ENCODE peak calls at places on chromosomes 4 and X, in six cellular contexts. L is HCT116, H is PC-3, Y is MM.1S, A is SK-N-SH, S is GM23248. W is an unnamed sample. For H3K4me1, the result is how much of the 10 kb centered on the place peaks cover.

GRCh38 chr4:8469550-8469949 is 29.0 kb downstream of the TRMT44 start:
- DNase-seq in A (peak), S (no peak), Y (no peak), L (no peak), H (no peak), W (no peak)

GRCh38 chr4:164904336-164904735 is 27.4 kb downstream of the APELA start:
- DNase-seq in A (no peak), L (no peak), H (no peak), Y (no peak), S (no peak), W (no peak)

GRCh38 chr4:88747351-88747750 is 49.7 kb upstream of the NAP1L5 start:
- DNase-seq in H (no peak), A (no peak), S (no peak), L (no peak), Y (no peak), W (no peak)

GRCh38 chrX:34900691-34901090 is 41.9 kb upstream of the FAM47B start:
- DNase-seq in L (no peak), H (no peak), S (peak), Y (no peak), A (no peak), W (no peak)

GRCh38 chrX:47562615-47563243 is 1.7 kb downstream of the ARAF start:
- DNase-seq in L (no peak), A (no peak), Y (no peak), H (peak), S (peak), W (peak)

GRCh38 chr4:76306882-76307669 is 543 bp downstream of the STBD1 start:
- DNase-seq in A (peak), L (no peak), S (peak), Y (peak), H (peak), W (peak)

GRCh38 chr4:158159054-158159717 is 13.6 kb downstream of the GASK1B start:
- DNase-seq in S (peak), Y (peak), H (peak), A (no peak), L (no peak), W (no peak)

GRCh38 chrX:7083468-7084396 is 63.8 kb upstream of the STS start:
- DNase-seq in Y (peak), S (peak), H (peak), L (peak), A (no peak), W (no peak)

GRCh38 chr4:7890635-7891393 is 48.8 kb downstream of the AFAP1 start:
- DNase-seq in H (peak), Y (no peak), L (no peak), S (peak), A (no peak), W (no peak)

GRCh38 chrX:154818916-154819770 is 13.9 kb upstream of the MPP1 start:
- DNase-seq in H (no peak), S (no peak), L (no peak), A (no peak), Y (no peak), W (no peak)

GRCh38 chr4:152100378-152101201 is 339.8 kb upstream of the GATB start:
- DNase-seq in S (no peak), L (peak), Y (no peak), A (no peak), H (peak), W (no peak)

GRCh38 chr4:1771555-1772305 is 21.4 kb upstream of the FGFR3 start:
- DNase-seq in Y (no peak), A (no peak), H (no peak), S (no peak), L (no peak), W (no peak)

DNA sequence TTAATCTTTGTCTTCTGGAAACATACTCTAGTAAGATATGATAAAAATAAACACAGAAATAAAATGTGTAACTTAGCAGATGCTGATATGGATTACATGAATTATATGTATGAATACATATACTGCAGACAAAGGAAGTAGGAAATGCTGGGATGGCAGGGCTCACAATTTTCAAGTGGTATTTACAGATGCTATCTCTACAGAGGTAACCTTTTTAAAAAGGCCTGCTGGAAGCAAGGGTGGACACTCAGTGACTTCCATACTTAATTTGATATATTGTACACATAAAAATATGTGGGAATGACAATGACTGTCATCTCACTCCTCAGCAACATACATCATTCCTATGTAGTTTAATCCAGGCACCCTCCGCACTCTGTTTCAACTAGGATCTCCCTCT is 452.9 kb downstream of the DTHD1 start:
- DNase-seq in Y (no peak), L (no peak), A (no peak), S (no peak), H (no peak), W (no peak)
- TF ChIP-seq EZH2phosphoT487 in Y (no peak), L (no peak), A (no peak), S (no peak), H (no peak), W (no peak)

DNA sequence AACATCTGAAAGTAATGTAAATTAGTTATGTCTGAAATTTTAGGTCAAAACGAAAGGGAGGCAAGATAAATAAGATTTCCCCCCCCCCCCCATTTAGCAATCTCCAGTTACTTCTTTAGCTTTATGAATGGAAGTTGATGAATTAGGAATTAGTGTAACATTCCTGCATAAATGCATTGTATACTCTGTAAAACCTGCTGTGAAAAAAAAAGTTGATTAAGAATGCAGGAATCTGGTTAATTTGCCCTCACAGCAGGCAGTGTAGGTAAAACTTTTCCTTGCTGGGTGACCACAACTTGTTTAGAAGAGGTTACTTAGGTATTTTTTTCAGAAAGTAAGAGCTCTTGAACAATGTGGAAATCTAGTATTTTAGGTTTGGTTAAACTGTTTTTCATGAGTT is 15.3 kb downstream of the LARP7 start:
- DNase-seq in H (no peak), A (no peak), Y (no peak), L (no peak), S (no peak), W (peak)
- H3K9ac ChIP-seq in H (no peak), A (no peak), Y (no peak), L (no peak), S (no peak), W (no peak)

DNA sequence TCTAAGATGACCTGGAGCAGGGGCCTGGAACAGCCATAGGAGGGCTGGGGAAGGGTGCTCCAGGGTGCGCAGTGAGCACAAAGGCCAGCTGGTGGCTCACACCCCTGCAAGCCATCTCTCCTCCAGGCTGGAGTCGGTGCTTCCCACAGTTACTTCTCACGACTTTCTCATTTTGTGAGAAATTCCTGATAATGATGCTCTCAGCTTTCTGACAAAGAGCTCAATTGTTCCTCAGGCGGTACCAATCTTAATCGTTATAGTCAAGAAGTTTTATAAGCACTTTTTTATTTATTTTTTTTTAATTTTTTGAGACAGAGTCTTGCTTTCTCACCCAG is 11.7 kb upstream of the WFS1 start:
- DNase-seq in A (no peak), L (no peak), Y (no peak), S (no peak), H (no peak), W (no peak)
- H3K4me1 ChIP-seq in A (under half), L (under half), Y (under half), S (under half), H (under half), W (under half)

GRCh38 chrX:134423606-134424005 is 36.4 kb upstream of the HPRT1 start:
- DNase-seq in S (peak), A (peak), H (peak), L (no peak), Y (no peak), W (no peak)
- TF ChIP-seq EZH2phosphoT487 in S (no peak), A (no peak), H (no peak), L (no peak), Y (no peak), W (no peak)

GRCh38 chr4:21952549-21952948 is 4.0 kb upstream of the KCNIP4 start:
- DNase-seq in L (no peak), H (no peak), S (no peak), A (no peak), Y (no peak), W (no peak)

GRCh38 chr4:21949073-21949457 is 493 bp upstream of the KCNIP4 start:
- DNase-seq in Y (no peak), A (no peak), L (no peak), H (no peak), S (peak), W (peak)

GRCh38 chr4:21947768-21948346 is 715 bp downstream of the KCNIP4 start:
- DNase-seq in H (no peak), S (peak), Y (no peak), L (no peak), A (no peak), W (no peak)

GRCh38 chr4:21946858-21947257 is 1.7 kb downstream of the KCNIP4 start:
- DNase-seq in S (no peak), A (no peak), Y (no peak), L (no peak), H (no peak), W (no peak)

DNA sequence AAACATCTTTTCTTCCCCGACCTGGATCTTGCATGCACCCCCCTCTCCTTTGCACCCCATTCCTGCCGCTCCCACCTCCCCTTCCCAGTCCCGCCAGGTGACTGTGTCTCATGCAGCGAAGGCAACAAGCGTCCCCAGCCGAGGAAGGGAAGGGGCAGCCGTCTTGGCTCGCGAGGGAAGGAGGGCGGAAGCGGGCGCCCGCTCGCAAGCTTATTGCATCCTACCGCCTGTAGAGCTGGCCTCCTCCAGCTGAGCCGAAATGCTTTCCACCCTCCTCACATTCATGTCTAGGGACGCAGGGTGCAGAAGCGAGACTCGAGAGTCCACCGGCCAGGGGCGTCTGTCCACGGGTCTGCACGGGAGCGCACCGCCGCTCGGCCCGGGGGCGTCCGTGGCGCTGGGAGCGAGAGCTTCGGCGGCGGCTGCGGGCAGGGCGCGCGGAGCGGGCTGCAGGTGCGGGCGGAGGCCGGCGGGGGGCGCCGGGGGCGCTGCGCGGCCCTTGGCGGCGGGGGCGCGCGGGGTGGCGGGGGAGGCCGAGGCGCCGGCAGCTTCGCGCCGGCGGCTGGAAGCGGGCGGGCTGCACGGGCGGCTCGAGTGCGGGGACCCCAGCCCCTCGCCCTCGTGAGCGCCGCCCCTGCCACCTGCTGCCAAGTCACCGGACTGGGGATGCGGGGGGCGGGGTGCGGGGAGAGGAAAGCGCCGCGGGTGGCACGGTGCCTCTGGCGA is at the start of gene KCNIP4:
- DNase-seq in H (no peak), S (peak), A (peak), L (no peak), Y (peak), W (peak)
- H3K9ac ChIP-seq in H (no peak), S (peak), A (no peak), L (no peak), Y (no peak), W (no peak)

GRCh38 chr4:15651682-15652081 is 3.5 kb downstream of the FBXL5 start:
- DNase-seq in L (no peak), S (peak), A (no peak), Y (no peak), H (no peak), W (no peak)
- H3K4me1 ChIP-seq in L (under half), S (under half), A (under half), Y (under half), H (under half), W (under half)

GRCh38 chrX:118595501-118596042 is 100.0 kb downstream of the DOCK11 start:
- DNase-seq in L (no peak), H (no peak), A (no peak), Y (no peak), S (no peak), W (no peak)
- TF ChIP-seq EZH2phosphoT487 in L (no peak), H (no peak), A (no peak), Y (no peak), S (no peak), W (no peak)

DNA sequence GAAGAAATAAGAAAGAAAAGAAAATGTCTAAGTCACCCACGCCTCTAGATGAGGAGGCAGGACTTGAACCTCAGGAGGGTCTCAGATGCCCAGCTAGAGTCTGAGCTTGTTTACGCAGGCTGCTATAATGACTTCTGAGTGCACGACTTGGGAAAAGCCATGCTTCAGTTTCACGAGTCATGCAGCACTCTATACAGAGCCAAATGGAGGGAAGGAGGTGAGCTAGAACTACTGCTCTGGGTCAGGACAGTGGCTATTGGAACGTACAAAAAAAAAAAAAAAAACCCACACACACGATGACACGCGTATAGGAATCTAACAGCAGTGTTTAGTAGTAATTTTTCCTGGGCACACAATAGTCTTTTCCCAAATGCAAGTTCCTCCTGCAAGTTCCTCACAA is 36.8 kb downstream of the IRF2 start:
- DNase-seq in L (no peak), Y (no peak), H (no peak), A (no peak), S (no peak), W (no peak)
- H3K9ac ChIP-seq in L (no peak), Y (no peak), H (no peak), A (no peak), S (no peak), W (no peak)

GRCh38 chr4:123622572-123622971 is 226.0 kb downstream of the SPRY1 start:
- DNase-seq in S (no peak), Y (no peak), A (no peak), H (no peak), L (no peak), W (no peak)

GRCh38 chr4:123619326-123619725 is 222.7 kb downstream of the SPRY1 start:
- DNase-seq in H (no peak), L (no peak), S (no peak), A (no peak), Y (no peak), W (no peak)

GRCh38 chr4:123623611-123624010 is 227.0 kb downstream of the SPRY1 start:
- DNase-seq in S (no peak), Y (no peak), H (no peak), L (no peak), A (no peak), W (no peak)

GRCh38 chr4:123619895-123620294 is 223.3 kb downstream of the SPRY1 start:
- DNase-seq in L (no peak), Y (no peak), H (no peak), S (no peak), A (no peak), W (no peak)

DNA sequence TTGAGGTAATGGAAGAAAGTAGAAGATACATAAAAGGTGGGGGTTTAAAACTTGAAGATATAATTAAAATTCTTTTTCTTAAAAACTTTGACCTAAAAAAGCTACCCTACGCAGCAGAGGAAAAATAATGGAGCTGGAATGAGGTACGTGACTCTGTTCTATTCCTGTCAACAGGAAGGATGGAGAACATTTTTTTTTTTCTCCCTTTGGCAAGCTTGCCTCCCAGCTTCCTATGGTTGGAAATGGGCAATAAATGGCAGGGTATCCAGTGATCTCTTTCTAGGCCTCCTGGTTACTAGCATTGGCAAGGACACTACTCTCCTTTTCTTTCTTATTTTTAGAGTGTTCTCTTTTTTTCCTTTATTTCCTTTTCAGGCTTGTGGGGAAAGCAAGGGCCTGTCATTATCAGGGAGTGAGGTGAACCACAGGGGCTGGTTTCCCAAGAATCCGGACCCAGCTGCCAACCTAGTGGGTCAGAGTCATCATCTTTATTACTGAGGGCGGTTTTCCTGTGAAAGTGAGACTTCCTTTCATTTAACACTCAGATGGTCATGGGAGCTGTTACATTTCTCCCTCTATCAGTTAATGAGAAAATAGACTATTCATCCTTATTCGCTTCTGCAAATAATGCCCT is 224.6 kb downstream of the SPRY1 start:
- DNase-seq in Y (no peak), L (no peak), A (no peak), H (no peak), S (no peak), W (no peak)
- H3K4me1 ChIP-seq in Y (under half), L (under half), A (under half), H (under half), S (under half), W (under half)

DNA sequence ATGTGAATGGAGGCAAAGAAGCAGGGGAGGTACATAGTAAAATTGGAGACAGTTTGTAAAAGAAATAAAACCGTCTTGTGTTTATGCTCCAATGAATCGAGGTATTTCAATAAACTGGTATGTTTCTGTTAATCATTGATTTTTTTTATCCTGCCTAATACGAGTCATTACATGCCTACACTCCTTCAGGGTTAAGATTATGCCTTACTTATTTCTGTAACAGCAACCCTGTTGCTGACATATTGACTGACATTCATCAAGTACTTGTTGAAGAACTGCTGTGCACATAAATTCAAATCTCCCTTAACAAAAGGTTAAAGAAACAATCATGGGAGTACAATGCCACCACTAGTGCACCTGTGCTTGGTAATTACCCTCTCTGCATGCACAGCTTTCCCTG is 431.1 kb downstream of the KCNIP4 start:
- DNase-seq in S (no peak), A (no peak), Y (no peak), H (no peak), L (no peak), W (no peak)
- TF ChIP-seq EZH2phosphoT487 in S (no peak), A (no peak), Y (no peak), H (no peak), L (no peak), W (no peak)